ENCODE peak calls at places on chromosome 18, in six cellular contexts. N is upper lobe of right lung, Q is psoas muscle, A is fibroblast of lung, F is transverse colon, P is cardiac muscle cell. C is an unnamed sample.

GRCh38 chr18:47036298-47036874 is 965 bp upstream of the ELOA2 start:
- DNase-seq in N (no peak), Q (no peak), A (peak; percentile 17), F (no peak), P (peak; percentile 25), C (no peak)

GRCh38 chr18:38790303-38790702 is 1224.7 kb upstream of the CELF4 start:
- DNase-seq in N (no peak), Q (no peak), A (no peak), F (no peak), P (peak; percentile 20), C (no peak)

GRCh38 chr18:36392888-36393287 is 95.4 kb downstream of the FHOD3 start:
- DNase-seq in N (no peak), Q (no peak), A (no peak), F (no peak), P (no peak), C (no peak)

GRCh38 chr18:67385455-67385854 is 131.1 kb downstream of the DSEL start:
- DNase-seq in N (no peak), Q (no peak), A (peak; percentile 72), F (no peak), P (no peak), C (no peak)

GRCh38 chr18:43887491-43887890 is 610.2 kb upstream of the SYT4 start:
- DNase-seq in N (no peak), Q (no peak), A (no peak), F (no peak), P (no peak), C (no peak)

GRCh38 chr18:37662099-37662498 is 96.5 kb upstream of the CELF4 start:
- DNase-seq in N (no peak), Q (no peak), A (no peak), F (no peak), P (no peak), C (no peak)

GRCh38 chr18:39647627-39648502 is 2082.3 kb upstream of the CELF4 start:
- DNase-seq in N (no peak), Q (no peak), A (peak; percentile 93), F (no peak), P (peak; percentile 1), C (no peak)

GRCh38 chr18:77967071-77967470 is 717.4 kb downstream of the GALR1 start:
- DNase-seq in N (no peak), Q (no peak), A (no peak), F (no peak), P (no peak), C (no peak)

GRCh38 chr18:48750485-48751175 is 200.1 kb downstream of the SMAD7 start:
- DNase-seq in N (no peak), Q (peak; percentile 36), A (peak; percentile 76), F (no peak), P (no peak), C (no peak)

GRCh38 chr18:32328379-32328778 is 138.5 kb downstream of the MEP1B start:
- DNase-seq in N (no peak), Q (no peak), A (peak; percentile 84), F (no peak), P (no peak), C (no peak)

GRCh38 chr18:26406854-26407517 is 141.4 kb downstream of the KCTD1 start:
- DNase-seq in N (no peak), Q (no peak), A (no peak), F (no peak), P (no peak), C (no peak)

GRCh38 chr18:26192233-26192632 is 34.0 kb upstream of the TAF4B start:
- DNase-seq in N (no peak), Q (no peak), A (no peak), F (no peak), P (no peak), C (no peak)

GRCh38 chr18:22789600-22789999 is 143.5 kb upstream of the RBBP8 start:
- DNase-seq in N (no peak), Q (no peak), A (peak; percentile 55), F (no peak), P (no peak), C (no peak)

GRCh38 chr18:70469916-70470315 is 181.1 kb downstream of the SOCS6 start:
- DNase-seq in N (no peak), Q (no peak), A (peak; percentile 63), F (no peak), P (peak; percentile 27), C (no peak)

GRCh38 chr18:80135136-80135535 is 26.1 kb downstream of the ADNP2 start:
- DNase-seq in N (no peak), Q (no peak), A (no peak), F (no peak), P (no peak), C (no peak)

GRCh38 chr18:49340446-49340845 is 120.0 kb downstream of the DYM start:
- DNase-seq in N (no peak), Q (no peak), A (peak; percentile 93), F (no peak), P (no peak), C (no peak)

GRCh38 chr18:56799756-56800155 is 148.6 kb downstream of the WDR7 start:
- DNase-seq in N (no peak), Q (no peak), A (peak; percentile 40), F (no peak), P (no peak), C (no peak)

GRCh38 chr18:63788447-63789096 is 13.4 kb downstream of the SERPINB7 start:
- DNase-seq in N (no peak), Q (no peak), A (peak; percentile 94), F (no peak), P (no peak), C (peak; percentile 38)

GRCh38 chr18:3710712-3711269 is 260.8 kb downstream of the TGIF1 start:
- DNase-seq in N (peak; percentile 77), Q (peak; percentile 48), A (no peak), F (peak; percentile 85), P (no peak), C (peak; percentile 80)

GRCh38 chr18:50895350-50896045 is 16.6 kb downstream of the ME2 start:
- DNase-seq in N (no peak), Q (no peak), A (no peak), F (no peak), P (no peak), C (no peak)

GRCh38 chr18:76823574-76823973 is 1.2 kb downstream of the ZNF236 start:
- DNase-seq in N (peak; percentile 71), Q (no peak), A (peak; percentile 38), F (peak; percentile 22), P (peak; percentile 48), C (peak; percentile 52)

GRCh38 chr18:58501033-58501432 is 127.9 kb downstream of the ALPK2 start:
- DNase-seq in N (no peak), Q (no peak), A (no peak), F (no peak), P (no peak), C (no peak)
- H3K27ac ChIP-seq in N (no peak overlapping the region), Q (no peak overlapping the region), A (no peak overlapping the region), F (peak overlapping the region; percentile 48), P (peak overlapping the region; percentile 65), C (no peak overlapping the region)

GRCh38 chr18:72530622-72531021 is 13.5 kb downstream of the CBLN2 start:
- DNase-seq in N (no peak), Q (no peak), A (no peak), F (no peak), P (no peak), C (no peak)
- TF ChIP-seq CTCF in N (no peak), Q (no peak), A (no peak), F (no peak), P (peak; percentile 11), C (no peak)

DNA sequence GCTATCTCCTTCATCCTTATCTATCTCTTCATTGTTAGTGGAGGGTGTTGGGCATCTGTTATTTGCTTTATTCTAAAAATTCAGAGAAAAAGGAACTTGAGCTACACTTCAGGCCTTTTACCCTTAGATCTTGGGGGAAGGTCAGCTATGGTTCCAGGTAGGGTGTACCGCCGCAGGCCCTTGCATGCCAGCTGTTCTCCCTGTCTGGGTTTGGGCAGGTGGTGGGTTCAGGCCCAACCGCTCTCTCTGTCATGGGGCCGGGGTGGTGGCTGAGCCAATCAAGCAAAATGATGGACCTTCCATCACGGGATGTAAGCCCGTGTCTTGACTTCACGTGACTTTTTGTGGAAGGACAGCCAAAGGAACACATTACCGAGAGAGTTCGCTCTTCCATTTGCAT is 231.1 kb downstream of the LDLRAD4 start:
- DNase-seq in N (no peak), Q (no peak), A (no peak), F (no peak), P (no peak), C (no peak)
- H3K4me1 ChIP-seq in N (peaks cover 23% of the 10 kb centered on the region), Q (peaks cover 48% of the 10 kb centered on the region), A (no peaks in the 10 kb centered on the region), F (peaks cover 21% of the 10 kb centered on the region), P (peaks cover 5% of the 10 kb centered on the region), C (peaks cover 11% of the 10 kb centered on the region)

GRCh38 chr18:45291616-45292612 is 323.4 kb upstream of the SLC14A2 start:
- DNase-seq in N (no peak), Q (no peak), A (peak; percentile 90), F (no peak), P (no peak), C (no peak)
- H3K27ac ChIP-seq in N (no peak overlapping the region), Q (no peak overlapping the region), A (no peak overlapping the region), F (no peak overlapping the region), P (no peak overlapping the region), C (no peak overlapping the region)

GRCh38 chr18:75344161-75344560 is 83.3 kb downstream of the SMIM21 start:
- DNase-seq in N (no peak), Q (no peak), A (no peak), F (no peak), P (no peak), C (no peak)
- TF ChIP-seq CTCF in N (no peak), Q (no peak), A (no peak), F (no peak), P (no peak), C (no peak)

GRCh38 chr18:23835506-23835905 is 146.3 kb downstream of the LAMA3 start:
- DNase-seq in N (no peak), Q (no peak), A (no peak), F (no peak), P (no peak), C (no peak)
- H3K4me1 ChIP-seq in N (peaks cover 17% of the 10 kb centered on the region), Q (no peaks in the 10 kb centered on the region), A (no peaks in the 10 kb centered on the region), F (peaks cover 8% of the 10 kb centered on the region), P (no peaks in the 10 kb centered on the region), C (no peaks in the 10 kb centered on the region)

GRCh38 chr18:62767321-62767720 is 52.0 kb downstream of the PHLPP1 start:
- DNase-seq in N (no peak), Q (no peak), A (peak; percentile 88), F (no peak), P (no peak), C (no peak)
- H3K27ac ChIP-seq in N (no peak overlapping the region), Q (no peak overlapping the region), A (no peak overlapping the region), F (no peak overlapping the region), P (no peak overlapping the region), C (no peak overlapping the region)

DNA sequence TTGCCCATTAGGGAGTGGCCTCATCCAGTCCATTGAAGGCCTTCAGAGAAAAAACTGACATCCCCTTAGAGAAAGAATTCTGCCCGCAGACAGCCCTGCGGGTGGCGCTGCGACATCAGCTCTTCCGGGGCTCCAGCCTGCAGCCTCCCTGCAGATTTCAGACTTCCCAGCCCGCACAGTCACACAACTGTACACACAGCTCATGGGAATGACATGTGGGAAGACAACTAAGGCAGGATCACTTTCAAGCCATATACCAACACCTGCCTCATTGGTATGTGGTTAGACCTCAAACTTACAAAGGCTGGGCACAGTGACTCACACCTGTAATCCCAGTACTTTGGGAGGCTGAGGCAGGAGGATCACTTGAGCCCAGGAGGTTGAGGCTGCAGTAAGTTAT is 24.8 kb upstream of the TUBB6 start:
- DNase-seq in N (no peak), Q (no peak), A (peak; percentile 73), F (no peak), P (peak; percentile 52), C (no peak)
- TF ChIP-seq CTCF in N (no peak), Q (no peak), A (no peak), F (no peak), P (peak; percentile 38), C (no peak)